ENCODE peak calls at places on chromosome 13, in nine cellular contexts. Y, W, V, Z, B, P, G, K and I are unnamed samples.

GRCh38 chr13:111215081-111216047 is 100.3 kb downstream of the ARHGEF7 start:
- DNase-seq in Y (no peak), W (no peak), V (no peak), Z (no peak), B (no peak), P (no peak), G (no peak), K (no peak), I (peak; percentile 69)

GRCh38 chr13:111879719-111880118 is 187.2 kb upstream of the SOX1 start:
- DNase-seq in Y (no peak), W (no peak), V (no peak), Z (no peak), B (no peak), P (no peak), G (no peak), K (no peak), I (no peak)

GRCh38 chr13:112728375-112729126 is 38.7 kb downstream of the ATP11A start:
- DNase-seq in Y (no peak), W (no peak), V (no peak), Z (no peak), B (no peak), P (no peak), G (no peak), K (no peak), I (no peak)

GRCh38 chr13:26785845-26786630 is 25.5 kb upstream of the GPR12 start:
- DNase-seq in Y (no peak), W (no peak), V (peak; percentile 10), Z (no peak), B (peak; percentile 60), P (no peak), G (peak; percentile 17), K (peak; percentile 61), I (no peak)

GRCh38 chr13:48490241-48490640 is 42.6 kb downstream of the RCBTB2 start:
- DNase-seq in Y (no peak), W (no peak), V (no peak), Z (no peak), B (no peak), P (no peak), G (no peak), K (no peak), I (no peak)

GRCh38 chr13:110507678-110508381 is 53.7 kb downstream of the RAB20 start:
- DNase-seq in Y (no peak), W (no peak), V (no peak), Z (no peak), B (no peak), P (no peak), G (no peak), K (no peak), I (no peak)

GRCh38 chr13:48189122-48189521 is 43.9 kb upstream of the ITM2B start:
- DNase-seq in Y (no peak), W (no peak), V (no peak), Z (no peak), B (no peak), P (no peak), G (no peak), K (no peak), I (no peak)

GRCh38 chr13:101218484-101218883 is 197.8 kb downstream of the NALCN start:
- DNase-seq in Y (no peak), W (no peak), V (no peak), Z (no peak), B (no peak), P (no peak), G (no peak), K (no peak), I (no peak)

GRCh38 chr13:100124265-100124664 is 35.4 kb downstream of the PCCA start:
- DNase-seq in Y (no peak), W (no peak), V (no peak), Z (no peak), B (no peak), P (no peak), G (no peak), K (no peak), I (no peak)

GRCh38 chr13:72651196-72651595 is 76.2 kb downstream of the MZT1 start:
- DNase-seq in Y (peak; percentile 32), W (no peak), V (no peak), Z (no peak), B (no peak), P (no peak), G (no peak), K (no peak), I (no peak)

GRCh38 chr13:39538826-39539555 is 64.0 kb downstream of the LHFPL6 start:
- DNase-seq in Y (no peak), W (no peak), V (no peak), Z (no peak), B (no peak), P (peak; percentile 38), G (no peak), K (no peak), I (no peak)

GRCh38 chr13:40440990-40441820 is 225.2 kb downstream of the FOXO1 start:
- DNase-seq in Y (peak; percentile 60), W (peak; percentile 75), V (no peak), Z (no peak), B (no peak), P (peak; percentile 8), G (no peak), K (no peak), I (peak; percentile 71)

GRCh38 chr13:110478405-110479214 is 82.9 kb downstream of the RAB20 start:
- DNase-seq in Y (no peak), W (no peak), V (no peak), Z (no peak), B (no peak), P (no peak), G (no peak), K (no peak), I (no peak)

GRCh38 chr13:73520566-73521290 is 461.9 kb downstream of the KLF5 start:
- DNase-seq in Y (no peak), W (no peak), V (no peak), Z (no peak), B (no peak), P (no peak), G (no peak), K (peak; percentile 8), I (no peak)

GRCh38 chr13:40194204-40194806 is 472.1 kb downstream of the FOXO1 start:
- DNase-seq in Y (no peak), W (no peak), V (no peak), Z (no peak), B (no peak), P (no peak), G (no peak), K (no peak), I (no peak)

GRCh38 chr13:110348309-110348625 is 41.2 kb downstream of the COL4A2 start:
- DNase-seq in Y (no peak), W (no peak), V (no peak), Z (no peak), B (no peak), P (no peak), G (no peak), K (no peak), I (no peak)

GRCh38 chr13:24540236-24541126 is 27.9 kb upstream of the PARP4 start:
- DNase-seq in Y (peak; percentile 51), W (no peak), V (no peak), Z (no peak), B (peak; percentile 17), P (no peak), G (no peak), K (no peak), I (no peak)

GRCh38 chr13:28710161-28710560 is 8.6 kb downstream of the SLC46A3 start:
- DNase-seq in Y (no peak), W (no peak), V (no peak), Z (no peak), B (no peak), P (no peak), G (no peak), K (no peak), I (no peak)

GRCh38 chr13:111345682-111346081 is 25.2 kb downstream of the TEX29 start:
- DNase-seq in Y (no peak), W (no peak), V (no peak), Z (no peak), B (no peak), P (no peak), G (no peak), K (no peak), I (no peak)

GRCh38 chr13:30696278-30697176 is 38.8 kb upstream of the ALOX5AP start:
- DNase-seq in Y (no peak), W (peak; percentile 44), V (no peak), Z (no peak), B (peak; percentile 30), P (peak; percentile 49), G (no peak), K (no peak), I (no peak)

GRCh38 chr13:99895428-99895998 is 76.1 kb downstream of the ZIC5 start:
- DNase-seq in Y (peak; percentile 61), W (no peak), V (no peak), Z (no peak), B (peak; percentile 21), P (no peak), G (no peak), K (no peak), I (no peak)

GRCh38 chr13:99040536-99041141 is 62.8 kb upstream of the DOCK9 start:
- DNase-seq in Y (no peak), W (no peak), V (no peak), Z (no peak), B (no peak), P (no peak), G (no peak), K (no peak), I (no peak)

GRCh38 chr13:33188093-33188882 is 97.3 kb downstream of the STARD13 start:
- DNase-seq in Y (no peak), W (no peak), V (no peak), Z (no peak), B (no peak), P (no peak), G (no peak), K (no peak), I (no peak)

GRCh38 chr13:51643114-51643881 is 59.0 kb downstream of the WDFY2 start:
- DNase-seq in Y (no peak), W (no peak), V (no peak), Z (no peak), B (no peak), P (peak; percentile 36), G (no peak), K (no peak), I (no peak)

GRCh38 chr13:111623743-111624505 is 303.5 kb downstream of the TEX29 start:
- DNase-seq in Y (no peak), W (no peak), V (no peak), Z (no peak), B (no peak), P (no peak), G (no peak), K (no peak), I (no peak)

GRCh38 chr13:100563779-100564178 is 24.8 kb downstream of the GGACT start:
- DNase-seq in Y (no peak), W (no peak), V (no peak), Z (no peak), B (no peak), P (no peak), G (no peak), K (no peak), I (no peak)

GRCh38 chr13:60397693-60398437 is 845 bp downstream of the TDRD3 start:
- DNase-seq in Y (peak; percentile 26), W (peak; percentile 56), V (no peak), Z (peak; percentile 12), B (peak; percentile 62), P (no peak), G (peak; percentile 6), K (no peak), I (peak; percentile 54)

GRCh38 chr13:64579331-64579730 is 2650.8 kb downstream of the PCDH9 start:
- DNase-seq in Y (no peak), W (no peak), V (no peak), Z (no peak), B (no peak), P (no peak), G (no peak), K (no peak), I (no peak)

GRCh38 chr13:104422668-104423067 is 1356.5 kb upstream of the SLC10A2 start:
- DNase-seq in Y (no peak), W (no peak), V (no peak), Z (no peak), B (no peak), P (no peak), G (no peak), K (no peak), I (no peak)

GRCh38 chr13:113597386-113598080 is 13.0 kb downstream of the TFDP1 start:
- DNase-seq in Y (no peak), W (no peak), V (no peak), Z (no peak), B (no peak), P (no peak), G (no peak), K (no peak), I (peak; percentile 7)

GRCh38 chr13:84431646-84432045 is 549.4 kb upstream of the SLITRK1 start:
- DNase-seq in Y (no peak), W (no peak), V (no peak), Z (no peak), B (no peak), P (no peak), G (no peak), K (no peak), I (no peak)